ENCODE peak calls at places on chromosomes 13 and 19, in six cellular contexts. One of them, this sample, is unnamed.

GRCh38 chr13:71674776-71675352 is 192.1 kb downstream of the DACH1 start:
- DNase-seq in lung microvascular endothelial cell: no peak
- DNase-seq in K562: peak
- DNase-seq in HS-5: no peak
- DNase-seq in NCI-H1105: no peak
- DNase-seq in stimulated activated CD4-positive, alpha-beta T cell treated with anti-CD3 and anti-CD28 coated beads, Interleukin-1b, Interleukin-23, amount 100 ng/mL, for 1 hour: no peak
- DNase-seq in this sample: no peak

GRCh38 chr13:39016789-39017188 is 21.1 kb downstream of the PROSER1 start:
- DNase-seq in NCI-H1105: no peak
- DNase-seq in HS-5: no peak
- DNase-seq in stimulated activated CD4-positive, alpha-beta T cell treated with anti-CD3 and anti-CD28 coated beads, Interleukin-1b, Interleukin-23, amount 100 ng/mL, for 1 hour: no peak
- DNase-seq in K562: peak
- DNase-seq in lung microvascular endothelial cell: peak
- DNase-seq in this sample: no peak

GRCh38 chr13:44404261-44405139 is 30.9 kb downstream of the SERP2 start:
- DNase-seq in NCI-H1105: no peak
- DNase-seq in lung microvascular endothelial cell: no peak
- DNase-seq in stimulated activated CD4-positive, alpha-beta T cell treated with anti-CD3 and anti-CD28 coated beads, Interleukin-1b, Interleukin-23, amount 100 ng/mL, for 1 hour: no peak
- DNase-seq in HS-5: no peak
- DNase-seq in K562: no peak
- DNase-seq in this sample: no peak

GRCh38 chr13:77831870-77832269 is 86.8 kb downstream of the EDNRB start:
- DNase-seq in stimulated activated CD4-positive, alpha-beta T cell treated with anti-CD3 and anti-CD28 coated beads, Interleukin-1b, Interleukin-23, amount 100 ng/mL, for 1 hour: no peak
- DNase-seq in K562: no peak
- DNase-seq in NCI-H1105: no peak
- DNase-seq in HS-5: no peak
- DNase-seq in lung microvascular endothelial cell: no peak
- DNase-seq in this sample: no peak

GRCh38 chr13:100514788-100515409 is 73.7 kb downstream of the GGACT start:
- DNase-seq in lung microvascular endothelial cell: peak
- DNase-seq in stimulated activated CD4-positive, alpha-beta T cell treated with anti-CD3 and anti-CD28 coated beads, Interleukin-1b, Interleukin-23, amount 100 ng/mL, for 1 hour: peak
- DNase-seq in K562: peak
- DNase-seq in NCI-H1105: peak
- DNase-seq in HS-5: no peak
- DNase-seq in this sample: no peak

GRCh38 chr13:47843005-47843404 is 158.1 kb downstream of the SUCLA2 start:
- DNase-seq in NCI-H1105: no peak
- DNase-seq in K562: no peak
- DNase-seq in stimulated activated CD4-positive, alpha-beta T cell treated with anti-CD3 and anti-CD28 coated beads, Interleukin-1b, Interleukin-23, amount 100 ng/mL, for 1 hour: no peak
- DNase-seq in lung microvascular endothelial cell: no peak
- DNase-seq in HS-5: no peak
- DNase-seq in this sample: no peak

GRCh38 chr19:43957891-43958290 is 6.9 kb downstream of the ZNF221 start:
- DNase-seq in stimulated activated CD4-positive, alpha-beta T cell treated with anti-CD3 and anti-CD28 coated beads, Interleukin-1b, Interleukin-23, amount 100 ng/mL, for 1 hour: no peak
- DNase-seq in NCI-H1105: no peak
- DNase-seq in lung microvascular endothelial cell: no peak
- DNase-seq in HS-5: no peak
- DNase-seq in K562: no peak
- DNase-seq in this sample: peak

GRCh38 chr19:3483226-3483628 is at the start of gene SMIM44:
- DNase-seq in lung microvascular endothelial cell: no peak
- DNase-seq in K562: no peak
- DNase-seq in HS-5: no peak
- DNase-seq in NCI-H1105: no peak
- DNase-seq in stimulated activated CD4-positive, alpha-beta T cell treated with anti-CD3 and anti-CD28 coated beads, Interleukin-1b, Interleukin-23, amount 100 ng/mL, for 1 hour: no peak
- DNase-seq in this sample: no peak

GRCh38 chr19:48230555-48231129 is 25.1 kb downstream of the CARD8 start:
- DNase-seq in lung microvascular endothelial cell: no peak
- DNase-seq in NCI-H1105: no peak
- DNase-seq in HS-5: no peak
- DNase-seq in stimulated activated CD4-positive, alpha-beta T cell treated with anti-CD3 and anti-CD28 coated beads, Interleukin-1b, Interleukin-23, amount 100 ng/mL, for 1 hour: no peak
- DNase-seq in K562: peak
- DNase-seq in this sample: no peak

GRCh38 chr19:42762782-42763181 is 2.7 kb downstream of the PSG8 start:
- DNase-seq in HS-5: no peak
- DNase-seq in K562: no peak
- DNase-seq in NCI-H1105: no peak
- DNase-seq in stimulated activated CD4-positive, alpha-beta T cell treated with anti-CD3 and anti-CD28 coated beads, Interleukin-1b, Interleukin-23, amount 100 ng/mL, for 1 hour: no peak
- DNase-seq in lung microvascular endothelial cell: peak
- DNase-seq in this sample: no peak

GRCh38 chr13:24127116-24127631 is 33.3 kb upstream of the SPATA13 start:
- DNase-seq in HS-5: no peak
- DNase-seq in stimulated activated CD4-positive, alpha-beta T cell treated with anti-CD3 and anti-CD28 coated beads, Interleukin-1b, Interleukin-23, amount 100 ng/mL, for 1 hour: no peak
- DNase-seq in lung microvascular endothelial cell: no peak
- DNase-seq in K562: no peak
- DNase-seq in NCI-H1105: no peak
- DNase-seq in this sample: no peak

GRCh38 chr19:40502081-40502480 is 35.3 kb downstream of the SPTBN4 start:
- DNase-seq in K562: no peak
- DNase-seq in stimulated activated CD4-positive, alpha-beta T cell treated with anti-CD3 and anti-CD28 coated beads, Interleukin-1b, Interleukin-23, amount 100 ng/mL, for 1 hour: no peak
- DNase-seq in lung microvascular endothelial cell: no peak
- DNase-seq in HS-5: no peak
- DNase-seq in NCI-H1105: no peak
- DNase-seq in this sample: no peak

GRCh38 chr19:45600340-45600885 is 1.6 kb downstream of the GPR4 start:
- DNase-seq in K562: no peak
- DNase-seq in stimulated activated CD4-positive, alpha-beta T cell treated with anti-CD3 and anti-CD28 coated beads, Interleukin-1b, Interleukin-23, amount 100 ng/mL, for 1 hour: no peak
- DNase-seq in NCI-H1105: no peak
- DNase-seq in lung microvascular endothelial cell: no peak
- DNase-seq in HS-5: no peak
- DNase-seq in this sample: no peak

GRCh38 chr19:32830231-32831014 is 39.1 kb downstream of the SLC7A9 start:
- DNase-seq in K562: no peak
- DNase-seq in lung microvascular endothelial cell: no peak
- DNase-seq in HS-5: peak
- DNase-seq in stimulated activated CD4-positive, alpha-beta T cell treated with anti-CD3 and anti-CD28 coated beads, Interleukin-1b, Interleukin-23, amount 100 ng/mL, for 1 hour: no peak
- DNase-seq in NCI-H1105: no peak
- DNase-seq in this sample: peak

GRCh38 chr19:19661675-19662251 is 1.7 kb downstream of the ATP13A1 start:
- DNase-seq in lung microvascular endothelial cell: no peak
- DNase-seq in HS-5: no peak
- DNase-seq in stimulated activated CD4-positive, alpha-beta T cell treated with anti-CD3 and anti-CD28 coated beads, Interleukin-1b, Interleukin-23, amount 100 ng/mL, for 1 hour: no peak
- DNase-seq in NCI-H1105: no peak
- DNase-seq in K562: peak
- DNase-seq in this sample: no peak

GRCh38 chr13:31029129-31029528 is 96.7 kb downstream of the TEX26 start:
- DNase-seq in K562: no peak
- DNase-seq in NCI-H1105: no peak
- DNase-seq in HS-5: no peak
- DNase-seq in lung microvascular endothelial cell: no peak
- DNase-seq in stimulated activated CD4-positive, alpha-beta T cell treated with anti-CD3 and anti-CD28 coated beads, Interleukin-1b, Interleukin-23, amount 100 ng/mL, for 1 hour: no peak
- DNase-seq in this sample: no peak

GRCh38 chr19:7699003-7699402 is 2.9 kb downstream of the FCER2 start:
- DNase-seq in NCI-H1105: no peak
- DNase-seq in HS-5: no peak
- DNase-seq in lung microvascular endothelial cell: no peak
- DNase-seq in stimulated activated CD4-positive, alpha-beta T cell treated with anti-CD3 and anti-CD28 coated beads, Interleukin-1b, Interleukin-23, amount 100 ng/mL, for 1 hour: no peak
- DNase-seq in K562: no peak
- DNase-seq in this sample: no peak

GRCh38 chr13:42571895-42572294 is 2.1 kb upstream of the TNFSF11 start:
- DNase-seq in stimulated activated CD4-positive, alpha-beta T cell treated with anti-CD3 and anti-CD28 coated beads, Interleukin-1b, Interleukin-23, amount 100 ng/mL, for 1 hour: no peak
- DNase-seq in HS-5: no peak
- DNase-seq in lung microvascular endothelial cell: no peak
- DNase-seq in NCI-H1105: no peak
- DNase-seq in K562: no peak
- DNase-seq in this sample: no peak

GRCh38 chr13:65677906-65678305 is 1552.2 kb downstream of the PCDH9 start:
- DNase-seq in stimulated activated CD4-positive, alpha-beta T cell treated with anti-CD3 and anti-CD28 coated beads, Interleukin-1b, Interleukin-23, amount 100 ng/mL, for 1 hour: no peak
- DNase-seq in NCI-H1105: no peak
- DNase-seq in lung microvascular endothelial cell: no peak
- DNase-seq in HS-5: no peak
- DNase-seq in K562: no peak
- DNase-seq in this sample: no peak

GRCh38 chr19:45636902-45637301 is 2.3 kb downstream of the EML2 start:
- DNase-seq in K562: peak
- DNase-seq in stimulated activated CD4-positive, alpha-beta T cell treated with anti-CD3 and anti-CD28 coated beads, Interleukin-1b, Interleukin-23, amount 100 ng/mL, for 1 hour: no peak
- DNase-seq in NCI-H1105: no peak
- DNase-seq in HS-5: no peak
- DNase-seq in lung microvascular endothelial cell: no peak
- DNase-seq in this sample: no peak

GRCh38 chr13:112955271-112955937 is 13.6 kb upstream of the MCF2L start:
- DNase-seq in HS-5: no peak
- DNase-seq in NCI-H1105: no peak
- DNase-seq in stimulated activated CD4-positive, alpha-beta T cell treated with anti-CD3 and anti-CD28 coated beads, Interleukin-1b, Interleukin-23, amount 100 ng/mL, for 1 hour: no peak
- DNase-seq in K562: no peak
- DNase-seq in lung microvascular endothelial cell: no peak
- DNase-seq in this sample: no peak

GRCh38 chr13:21675095-21676007 is 4.5 kb downstream of the FGF9 start:
- DNase-seq in HS-5: no peak
- DNase-seq in lung microvascular endothelial cell: peak
- DNase-seq in NCI-H1105: peak
- DNase-seq in stimulated activated CD4-positive, alpha-beta T cell treated with anti-CD3 and anti-CD28 coated beads, Interleukin-1b, Interleukin-23, amount 100 ng/mL, for 1 hour: no peak
- DNase-seq in K562: no peak
- DNase-seq in this sample: no peak

GRCh38 chr13:23547000-23547590 is 23.1 kb upstream of the TNFRSF19 start:
- DNase-seq in stimulated activated CD4-positive, alpha-beta T cell treated with anti-CD3 and anti-CD28 coated beads, Interleukin-1b, Interleukin-23, amount 100 ng/mL, for 1 hour: no peak
- DNase-seq in lung microvascular endothelial cell: no peak
- DNase-seq in NCI-H1105: no peak
- DNase-seq in HS-5: no peak
- DNase-seq in K562: no peak
- DNase-seq in this sample: peak

This sample was measured in GM04503.